ENCODE peak calls at places on chromosomes 6 and 20, in four cellular contexts. One of them, this sample, is unnamed.

GRCh38 chr6:169848946-169849345 is 97.5 kb downstream of the ERMARD start:
- DNase-seq in aorta: no peak
- DNase-seq in CD8-positive, alpha-beta memory T cell: no peak
- DNase-seq in GM23248: no peak
- DNase-seq in this sample: no peak

GRCh38 chr6:148265058-148265457 is 77.6 kb upstream of the SASH1 start:
- DNase-seq in aorta: no peak
- DNase-seq in CD8-positive, alpha-beta memory T cell: no peak
- DNase-seq in GM23248: no peak
- DNase-seq in this sample: no peak

GRCh38 chr6:11042750-11043551 is 1.2 kb downstream of the ELOVL2 start:
- DNase-seq in aorta: no peak
- DNase-seq in CD8-positive, alpha-beta memory T cell: no peak
- DNase-seq in GM23248: no peak
- DNase-seq in this sample: no peak

GRCh38 chr20:52983726-52984450 is 11.7 kb downstream of the TSHZ2 start:
- DNase-seq in aorta: no peak
- DNase-seq in CD8-positive, alpha-beta memory T cell: no peak
- DNase-seq in GM23248: no peak
- DNase-seq in this sample: no peak

GRCh38 chr6:90083891-90084290 is 189.6 kb downstream of the GJA10 start:
- DNase-seq in aorta: no peak
- DNase-seq in CD8-positive, alpha-beta memory T cell: no peak
- DNase-seq in GM23248: no peak
- DNase-seq in this sample: peak; percentile 69

GRCh38 chr6:56868687-56869086 is 86.2 kb upstream of the BEND6 start:
- DNase-seq in aorta: no peak
- DNase-seq in CD8-positive, alpha-beta memory T cell: no peak
- DNase-seq in GM23248: peak; percentile 84
- DNase-seq in this sample: no peak

GRCh38 chr6:145587342-145587741 is 148.0 kb downstream of the EPM2A start:
- DNase-seq in aorta: no peak
- DNase-seq in CD8-positive, alpha-beta memory T cell: no peak
- DNase-seq in GM23248: no peak
- DNase-seq in this sample: no peak

GRCh38 chr6:97669191-97669651 is 386.2 kb upstream of the MMS22L start:
- DNase-seq in aorta: no peak
- DNase-seq in CD8-positive, alpha-beta memory T cell: no peak
- DNase-seq in GM23248: peak; percentile 46
- DNase-seq in this sample: no peak

GRCh38 chr20:59648720-59649119 is 44.4 kb downstream of the PHACTR3 start:
- DNase-seq in aorta: no peak
- DNase-seq in CD8-positive, alpha-beta memory T cell: no peak
- DNase-seq in GM23248: no peak
- DNase-seq in this sample: no peak

GRCh38 chr6:169225887-169226286 is 27.8 kb downstream of the THBS2 start:
- DNase-seq in aorta: no peak
- DNase-seq in CD8-positive, alpha-beta memory T cell: no peak
- DNase-seq in GM23248: no peak
- DNase-seq in this sample: no peak

GRCh38 chr6:126657556-126658129 is 317.7 kb downstream of the CENPW start:
- DNase-seq in aorta: no peak
- DNase-seq in CD8-positive, alpha-beta memory T cell: no peak
- DNase-seq in GM23248: peak; percentile 73
- DNase-seq in this sample: no peak

GRCh38 chr6:71404967-71405278 is 116.3 kb downstream of the OGFRL1 start:
- DNase-seq in aorta: no peak
- DNase-seq in CD8-positive, alpha-beta memory T cell: no peak
- DNase-seq in GM23248: no peak
- DNase-seq in this sample: no peak
- H3K4me1 ChIP-seq in aorta: peaks cover 6% of the 10 kb centered on the region
- H3K4me1 ChIP-seq in CD8-positive, alpha-beta memory T cell: no peaks in the 10 kb centered on the region
- H3K4me1 ChIP-seq in GM23248: peaks cover 79% of the 10 kb centered on the region
- H3K4me1 ChIP-seq in this sample: no peaks in the 10 kb centered on the region

GRCh38 chr20:51480507-51481270 is 61.8 kb downstream of the NFATC2 start:
- DNase-seq in aorta: no peak
- DNase-seq in CD8-positive, alpha-beta memory T cell: peak; percentile 17
- DNase-seq in GM23248: no peak
- DNase-seq in this sample: no peak
- H3K27ac ChIP-seq in aorta: no peak overlapping the region
- H3K27ac ChIP-seq in CD8-positive, alpha-beta memory T cell: peak overlapping the region; percentile 33
- H3K27ac ChIP-seq in GM23248: no peak overlapping the region
- H3K27ac ChIP-seq in this sample: no peak overlapping the region

GRCh38 chr6:42958125-42958524 is 2.4 kb upstream of the GNMT start:
- DNase-seq in aorta: no peak
- DNase-seq in CD8-positive, alpha-beta memory T cell: no peak
- DNase-seq in GM23248: no peak
- DNase-seq in this sample: no peak

GRCh38 chr6:42962096-42962495 is 1.5 kb downstream of the GNMT start:
- DNase-seq in aorta: no peak
- DNase-seq in CD8-positive, alpha-beta memory T cell: no peak
- DNase-seq in GM23248: no peak
- DNase-seq in this sample: no peak

GRCh38 chr6:42961020-42961470 is 491 bp downstream of the GNMT start:
- DNase-seq in aorta: no peak
- DNase-seq in CD8-positive, alpha-beta memory T cell: no peak
- DNase-seq in GM23248: no peak
- DNase-seq in this sample: no peak

GRCh38 chr6:42960243-42961019 is at the start of gene GNMT:
- DNase-seq in aorta: peak; percentile 82
- DNase-seq in CD8-positive, alpha-beta memory T cell: peak; percentile 7
- DNase-seq in GM23248: peak; percentile 55
- DNase-seq in this sample: peak; percentile 66

DNA sequence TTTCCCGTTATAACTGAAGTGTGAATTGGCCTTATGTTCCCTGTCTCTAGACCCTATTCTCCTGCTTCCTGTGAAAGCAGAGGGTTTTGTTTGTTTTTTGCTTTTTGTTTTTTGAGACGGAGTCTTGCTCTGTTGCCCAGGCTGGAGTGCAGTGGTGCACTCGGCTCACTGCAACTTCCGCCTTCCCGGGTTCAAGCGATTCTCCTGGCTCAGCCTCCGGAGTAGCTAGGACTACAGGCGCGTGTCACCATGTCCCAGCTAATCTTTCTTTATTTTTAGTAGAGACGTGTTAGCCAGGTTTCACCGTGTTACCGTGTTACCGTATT is 674 bp upstream of the GNMT start:
- DNase-seq in aorta: no peak
- DNase-seq in CD8-positive, alpha-beta memory T cell: no peak
- DNase-seq in GM23248: no peak
- DNase-seq in this sample: no peak
- H3K4me3 ChIP-seq in aorta: no peak overlapping the region
- H3K4me3 ChIP-seq in CD8-positive, alpha-beta memory T cell: no peak overlapping the region
- H3K4me3 ChIP-seq in GM23248: peak overlapping the region; percentile 68
- H3K4me3 ChIP-seq in this sample: peak overlapping the region; percentile 73

GRCh38 chr6:43702147-43702521 is 14.5 kb upstream of the MRPS18A start:
- DNase-seq in aorta: no peak
- DNase-seq in CD8-positive, alpha-beta memory T cell: no peak
- DNase-seq in GM23248: no peak
- DNase-seq in this sample: no peak
- H3K4me1 ChIP-seq in aorta: no peaks in the 10 kb centered on the region
- H3K4me1 ChIP-seq in CD8-positive, alpha-beta memory T cell: no peaks in the 10 kb centered on the region
- H3K4me1 ChIP-seq in GM23248: peaks cover 20% of the 10 kb centered on the region
- H3K4me1 ChIP-seq in this sample: no peaks in the 10 kb centered on the region

GRCh38 chr6:44265003-44265842 is at the start of gene NFKBIE:
- DNase-seq in aorta: peak; percentile 99
- DNase-seq in CD8-positive, alpha-beta memory T cell: peak; percentile 96
- DNase-seq in GM23248: peak; percentile 98
- DNase-seq in this sample: peak; percentile 91
- H3K27ac ChIP-seq in aorta: peak within 1 kb of the TSS; percentile 1
- H3K27ac ChIP-seq in CD8-positive, alpha-beta memory T cell: peak within 1 kb of the TSS; percentile 93
- H3K27ac ChIP-seq in GM23248: peak within 1 kb of the TSS; percentile 45
- H3K27ac ChIP-seq in this sample: peak within 1 kb of the TSS; percentile 78

GRCh38 chr6:154292855-154293519 is 63.6 kb downstream of the IPCEF1 start:
- DNase-seq in aorta: no peak
- DNase-seq in CD8-positive, alpha-beta memory T cell: no peak
- DNase-seq in GM23248: peak; percentile 74
- DNase-seq in this sample: no peak
- H3K4me3 ChIP-seq in aorta: no peak overlapping the region
- H3K4me3 ChIP-seq in CD8-positive, alpha-beta memory T cell: no peak overlapping the region
- H3K4me3 ChIP-seq in GM23248: peak overlapping the region; percentile 3
- H3K4me3 ChIP-seq in this sample: no peak overlapping the region

This sample was measured in CD8-positive, alpha-beta T cell.